ENCODE peak calls at places on chromosomes 11 and 22, in five cellular contexts. P, A, Z, S and G are unnamed samples.
A peak's percentile ranks its signal among the peaks of the same experiment; 100 is the strongest.

GRCh38 chr11:72725731-72726042 is 26.5 kb downstream of the ARAP1 start:
- DNase-seq in P (no peak), A (no peak), Z (no peak), S (no peak), G (no peak)

GRCh38 chr11:38226684-38227083 is 1628.6 kb upstream of the RAG2 start:
- DNase-seq in A (no peak), S (no peak), P (no peak), Z (no peak), G (no peak)

GRCh38 chr22:38314140-38314991 is 2.9 kb downstream of the CSNK1E start:
- DNase-seq in Z (no peak), S (no peak), A (no peak), P (peak; percentile 75), G (no peak)

GRCh38 chr11:131370901-131371790 is 731 bp downstream of the NTM start:
- DNase-seq in P (no peak), A (no peak), S (peak; percentile 36), Z (no peak), G (no peak)

GRCh38 chr11:111793863-111794262 is 27.7 kb upstream of the PPP2R1B start:
- DNase-seq in A (no peak), Z (no peak), S (peak; percentile 75), P (peak; percentile 47), G (no peak)

GRCh38 chr11:128845334-128845780 is 21.7 kb downstream of the KCNJ1 start:
- DNase-seq in S (no peak), P (no peak), A (no peak), Z (no peak), G (no peak)

GRCh38 chr22:40819741-40820140 is 595 bp upstream of the SLC25A17 start:
- DNase-seq in S (peak; percentile 8), Z (no peak), P (peak; percentile 42), A (no peak), G (no peak)

GRCh38 chr11:72522186-72522585 is 87.9 kb upstream of the CLPB start:
- DNase-seq in Z (no peak), S (no peak), A (no peak), P (no peak), G (no peak)

GRCh38 chr11:69144719-69145365 is 10.9 kb upstream of the SMIM38 start:
- DNase-seq in S (no peak), Z (no peak), A (no peak), P (peak; percentile 70), G (no peak)

GRCh38 chr22:40243891-40244290 is 66.2 kb downstream of the TNRC6B start:
- DNase-seq in Z (no peak), A (no peak), S (no peak), P (no peak), G (no peak)

GRCh38 chr11:35974878-35975578 is 31.2 kb downstream of the LDLRAD3 start:
- DNase-seq in A (no peak), Z (no peak), P (no peak), S (no peak), G (no peak)

GRCh38 chr11:83257638-83258229 is 28.4 kb downstream of the CCDC90B start:
- DNase-seq in S (no peak), Z (no peak), A (no peak), P (peak; percentile 73), G (no peak)

GRCh38 chr11:113985906-113986305 is 11.0 kb downstream of the HTR3A start:
- DNase-seq in A (no peak), P (no peak), S (no peak), Z (no peak), G (no peak)

GRCh38 chr11:11155962-11156815 is 196.9 kb downstream of the CSNK2A3 start:
- DNase-seq in A (no peak), Z (peak; percentile 72), S (peak; percentile 54), P (no peak), G (peak; percentile 9)

GRCh38 chr11:110366234-110366633 is 63.5 kb upstream of the FDX1 start:
- DNase-seq in P (peak; percentile 28), Z (no peak), A (no peak), S (no peak), G (peak; percentile 46)

GRCh38 chr22:22884888-22885840 is 2.5 kb upstream of the IGLL5 start:
- DNase-seq in Z (no peak), S (no peak), A (no peak), P (no peak), G (no peak)

GRCh38 chr11:126297004-126297403 is 6.9 kb upstream of the DCPS start:
- DNase-seq in A (no peak), Z (no peak), P (no peak), S (no peak), G (no peak)

GRCh38 chr22:23233746-23234408 is 53.6 kb downstream of the BCR start:
- DNase-seq in P (peak; percentile 92), Z (peak; percentile 56), A (no peak), S (peak; percentile 69), G (no peak)

GRCh38 chr11:15199693-15200092 is 85.0 kb downstream of the INSC start:
- DNase-seq in Z (no peak), P (peak; percentile 71), A (no peak), S (no peak), G (no peak)

GRCh38 chr22:22940961-22941605 is 53.5 kb downstream of the IGLL5 start:
- DNase-seq in S (no peak), Z (no peak), P (no peak), A (no peak), G (no peak)

DNA sequence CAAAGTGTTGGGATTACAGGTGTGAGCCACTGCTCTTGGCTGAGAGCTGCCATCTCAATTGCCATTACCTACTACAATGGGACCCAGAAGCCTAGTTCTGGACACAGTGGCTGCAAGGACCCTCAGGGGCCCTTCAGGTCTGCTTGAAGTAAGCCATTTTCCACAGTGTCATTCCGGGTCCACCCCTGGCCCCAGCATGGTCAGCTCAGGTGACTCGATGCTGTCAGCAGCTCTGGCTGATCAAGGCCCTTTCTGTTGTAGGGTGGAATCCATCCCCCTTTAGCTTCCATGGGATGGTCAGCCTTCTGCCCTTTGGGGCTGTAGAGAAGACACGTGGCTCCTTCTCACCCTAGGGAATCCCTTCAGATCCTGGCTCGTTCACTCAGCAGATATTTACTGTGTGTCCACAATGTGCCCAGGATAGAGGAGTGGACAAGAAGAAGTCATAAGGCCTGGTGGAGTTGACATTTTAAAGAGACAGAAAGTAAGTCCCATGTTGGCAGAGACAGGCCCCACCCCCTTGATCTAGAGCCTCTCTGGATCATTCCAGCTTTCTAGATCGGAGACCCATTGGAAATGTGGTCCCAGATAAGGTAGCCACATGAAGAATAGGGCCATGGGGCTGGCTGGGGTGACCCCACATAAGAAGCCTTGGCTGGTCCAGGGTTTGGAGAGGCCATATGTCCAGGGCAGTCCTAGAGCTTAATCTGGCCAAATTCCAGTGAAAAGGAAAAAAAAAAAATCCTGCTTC is 15.1 kb upstream of the KAT5 start:
- DNase-seq in A (no peak), S (no peak), Z (no peak), P (no peak), G (no peak)
- TF ChIP-seq RCOR1 in A (no peak), S (no peak), Z (no peak), P (no peak), G (no peak)

GRCh38 chr11:45855308-45855707 is 8.0 kb downstream of the CRY2 start:
- DNase-seq in A (no peak), Z (no peak), P (no peak), S (no peak), G (no peak)

GRCh38 chr11:45850446-45850845 is 3.2 kb downstream of the CRY2 start:
- DNase-seq in P (peak; percentile 67), S (no peak), A (no peak), Z (no peak), G (no peak)

GRCh38 chr11:45853616-45854219 is 6.4 kb downstream of the CRY2 start:
- DNase-seq in S (no peak), A (no peak), P (no peak), Z (no peak), G (no peak)

GRCh38 chr11:45852712-45853101 is 5.4 kb downstream of the CRY2 start:
- DNase-seq in Z (peak; percentile 44), S (no peak), A (no peak), P (no peak), G (no peak)

DNA sequence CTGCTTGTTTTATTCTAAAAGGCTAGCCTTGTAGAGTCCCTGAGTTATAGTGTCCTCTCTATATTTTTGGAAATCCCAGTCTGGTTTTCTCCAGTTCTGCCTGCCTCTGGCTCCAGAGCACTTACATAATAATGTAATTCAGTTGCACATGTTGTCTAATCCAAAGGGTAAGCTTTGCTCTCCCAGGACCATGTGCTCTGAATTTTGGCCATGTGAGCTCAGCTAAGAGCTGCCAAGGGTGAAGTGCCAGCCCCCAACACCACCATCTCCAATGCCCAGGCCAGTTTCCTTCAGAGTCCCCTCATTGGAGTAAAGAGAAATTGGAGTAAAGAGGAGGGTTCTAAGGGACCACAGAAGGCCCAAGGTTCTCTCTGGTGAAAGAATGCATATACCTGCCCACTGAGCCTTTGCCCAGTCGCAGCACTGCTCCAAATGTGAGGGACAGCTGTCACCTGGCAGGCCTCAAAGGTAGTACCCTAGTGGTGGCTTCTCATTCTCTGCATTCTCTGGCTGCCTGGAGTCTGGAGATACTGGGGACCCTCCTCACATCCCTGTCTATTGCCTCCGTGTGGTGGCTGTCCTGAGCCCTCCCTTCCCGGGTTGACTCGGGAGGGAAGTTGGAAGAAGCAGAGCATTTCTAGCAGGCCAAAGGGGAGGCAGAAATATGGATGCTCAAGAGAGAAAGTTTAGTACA is 4.9 kb downstream of the CRY2 start:
- DNase-seq in Z (no peak), P (no peak), A (no peak), S (no peak), G (no peak)
- TF ChIP-seq RCOR1 in Z (no peak), P (no peak), A (no peak), S (no peak), G (no peak)

GRCh38 chr11:3926458-3927095 is 71.1 kb downstream of the STIM1 start:
- DNase-seq in P (peak; percentile 23), Z (no peak), A (no peak), S (no peak), G (no peak)
- TF ChIP-seq RCOR1 in P (no peak), Z (no peak), A (no peak), S (no peak), G (no peak)

DNA sequence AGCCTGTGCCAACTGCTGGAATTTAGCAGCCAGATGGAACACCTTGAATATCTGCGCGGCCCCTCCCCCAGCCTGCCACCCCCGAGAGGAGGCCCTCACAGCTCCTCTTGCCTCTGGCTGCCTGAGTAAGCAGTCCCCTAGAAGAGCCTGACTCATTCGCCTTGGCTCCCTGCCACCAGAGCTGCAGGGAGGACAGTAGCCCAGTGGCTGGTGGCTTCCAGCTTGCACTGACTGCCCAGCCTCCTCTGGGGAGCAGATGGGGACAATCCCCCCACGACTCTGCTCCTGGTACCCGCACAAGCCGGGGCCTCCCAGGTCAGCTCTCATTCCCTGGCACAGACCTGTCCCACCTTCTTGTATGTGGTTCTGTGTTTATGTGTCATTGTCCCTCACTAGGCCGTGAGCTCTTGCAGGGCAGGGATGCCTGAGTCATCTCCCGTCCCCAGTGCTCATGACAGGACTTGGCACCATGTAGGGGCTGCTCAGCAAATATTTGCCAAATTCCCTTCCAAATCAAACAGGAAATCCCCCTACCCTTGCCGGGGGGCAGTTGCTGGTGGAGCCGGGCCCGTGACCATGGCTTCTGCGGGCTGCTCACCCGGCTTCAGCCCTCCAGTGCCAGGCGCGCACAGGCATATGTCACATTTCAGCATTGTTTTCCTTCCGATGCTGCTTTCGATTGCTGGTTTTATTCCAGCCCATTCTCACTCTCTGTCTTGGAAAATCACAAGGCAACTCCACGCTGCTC is 43.6 kb downstream of the CACNG2 start:
- DNase-seq in S (peak; percentile 88), Z (peak; percentile 89), A (no peak), P (peak; percentile 88), G (peak; percentile 80)
- TF ChIP-seq RCOR1 in S (peak; percentile 50), Z (no peak), A (no peak), P (no peak), G (no peak)

GRCh38 chr11:102753267-102753666 is 27.2 kb downstream of the MMP10 start:
- DNase-seq in A (no peak), S (no peak), P (no peak), Z (no peak), G (no peak)

GRCh38 chr11:102751673-102752072 is 26.9 kb upstream of the MMP8 start:
- DNase-seq in Z (no peak), A (no peak), P (no peak), S (no peak), G (no peak)

GRCh38 chr11:102749101-102749725 is 24.5 kb upstream of the MMP8 start:
- DNase-seq in A (no peak), Z (no peak), P (no peak), S (no peak), G (no peak)
- TF ChIP-seq RCOR1 in A (no peak), Z (no peak), P (no peak), S (no peak), G (no peak)